ENCODE peak calls at places on chromosomes 7 and 10, in eight cellular contexts. One of them, this sample, is unnamed.
A peak's percentile ranks its signal among the peaks of the same experiment; 100 is the strongest.

GRCh38 chr7:1939434-1940401 is 269.6 kb downstream of the ELFN1 start:
- DNase-seq in HEK293T: no peak
- DNase-seq in MM.1S: no peak
- DNase-seq in uterus: no peak
- DNase-seq in activated CD8-positive, alpha-beta memory T cell treated with anti-CD3 and anti-CD28 coated beads for 1 hour: no peak
- DNase-seq in left lung: peak; percentile 82
- DNase-seq in ELR: no peak
- DNase-seq in activated CD4-positive, alpha-beta T cell treated with anti-CD3 and anti-CD28 coated beads for 48 hours: peak; percentile 60
- DNase-seq in this sample: no peak

GRCh38 chr7:44967571-44968446 is 11.0 kb downstream of the MYO1G start:
- DNase-seq in HEK293T: peak; percentile 36
- DNase-seq in MM.1S: no peak
- DNase-seq in uterus: peak; percentile 8
- DNase-seq in activated CD8-positive, alpha-beta memory T cell treated with anti-CD3 and anti-CD28 coated beads for 1 hour: no peak
- DNase-seq in left lung: peak; percentile 79
- DNase-seq in ELR: peak; percentile 43
- DNase-seq in activated CD4-positive, alpha-beta T cell treated with anti-CD3 and anti-CD28 coated beads for 48 hours: no peak
- DNase-seq in this sample: no peak

GRCh38 chr10:93541402-93542357 is 24.8 kb upstream of the FFAR4 start:
- DNase-seq in HEK293T: peak; percentile 80
- DNase-seq in MM.1S: no peak
- DNase-seq in uterus: peak; percentile 23
- DNase-seq in activated CD8-positive, alpha-beta memory T cell treated with anti-CD3 and anti-CD28 coated beads for 1 hour: no peak
- DNase-seq in left lung: no peak
- DNase-seq in ELR: peak; percentile 64
- DNase-seq in activated CD4-positive, alpha-beta T cell treated with anti-CD3 and anti-CD28 coated beads for 48 hours: peak; percentile 47
- DNase-seq in this sample: peak; percentile 32

GRCh38 chr10:90871279-90871760 is 454 bp upstream of the RPP30 start:
- DNase-seq in HEK293T: peak; percentile 64
- DNase-seq in MM.1S: peak; percentile 82
- DNase-seq in uterus: peak; percentile 22
- DNase-seq in activated CD8-positive, alpha-beta memory T cell treated with anti-CD3 and anti-CD28 coated beads for 1 hour: no peak
- DNase-seq in left lung: no peak
- DNase-seq in ELR: peak; percentile 87
- DNase-seq in activated CD4-positive, alpha-beta T cell treated with anti-CD3 and anti-CD28 coated beads for 48 hours: peak; percentile 57
- DNase-seq in this sample: peak; percentile 70

GRCh38 chr10:75401569-75402485 is at the start of gene ZNF503:
- DNase-seq in HEK293T: peak; percentile 79
- DNase-seq in MM.1S: peak; percentile 96
- DNase-seq in uterus: peak; percentile 98
- DNase-seq in activated CD8-positive, alpha-beta memory T cell treated with anti-CD3 and anti-CD28 coated beads for 1 hour: no peak
- DNase-seq in left lung: peak; percentile 97
- DNase-seq in ELR: peak; percentile 97
- DNase-seq in activated CD4-positive, alpha-beta T cell treated with anti-CD3 and anti-CD28 coated beads for 48 hours: peak; percentile 75
- DNase-seq in this sample: peak; percentile 97

GRCh38 chr7:24504040-24504439 is 69.2 kb upstream of the PALS2 start:
- DNase-seq in HEK293T: no peak
- DNase-seq in MM.1S: no peak
- DNase-seq in uterus: no peak
- DNase-seq in activated CD8-positive, alpha-beta memory T cell treated with anti-CD3 and anti-CD28 coated beads for 1 hour: no peak
- DNase-seq in left lung: no peak
- DNase-seq in ELR: peak; percentile 5
- DNase-seq in activated CD4-positive, alpha-beta T cell treated with anti-CD3 and anti-CD28 coated beads for 48 hours: no peak
- DNase-seq in this sample: no peak

GRCh38 chr7:33200282-33200681 is 70.9 kb downstream of the BBS9 start:
- DNase-seq in HEK293T: no peak
- DNase-seq in MM.1S: no peak
- DNase-seq in uterus: no peak
- DNase-seq in activated CD8-positive, alpha-beta memory T cell treated with anti-CD3 and anti-CD28 coated beads for 1 hour: no peak
- DNase-seq in left lung: no peak
- DNase-seq in ELR: no peak
- DNase-seq in activated CD4-positive, alpha-beta T cell treated with anti-CD3 and anti-CD28 coated beads for 48 hours: no peak
- DNase-seq in this sample: no peak

GRCh38 chr7:26993816-26994810 is 101.7 kb downstream of the HOXA1 start:
- DNase-seq in HEK293T: no peak
- DNase-seq in MM.1S: no peak
- DNase-seq in uterus: no peak
- DNase-seq in activated CD8-positive, alpha-beta memory T cell treated with anti-CD3 and anti-CD28 coated beads for 1 hour: no peak
- DNase-seq in left lung: no peak
- DNase-seq in ELR: peak; percentile 23
- DNase-seq in activated CD4-positive, alpha-beta T cell treated with anti-CD3 and anti-CD28 coated beads for 48 hours: no peak
- DNase-seq in this sample: no peak